ENCODE peak calls at places on chromosome 20, in seven cellular contexts. One of them, this sample, is unnamed.

GRCh38 chr20:20215976-20216727 is 151.8 kb upstream of the INSM1 start:
- DNase-seq in testis: no peak
- DNase-seq in spleen: no peak
- DNase-seq in fibroblast of villous mesenchyme: no peak
- DNase-seq in heart left ventricle: peak; percentile 80
- DNase-seq in AG09319: no peak
- DNase-seq in ascending aorta: no peak
- DNase-seq in this sample: no peak

GRCh38 chr20:59082077-59082740 is 39.6 kb upstream of the PRELID3B start:
- DNase-seq in testis: no peak
- DNase-seq in spleen: no peak
- DNase-seq in fibroblast of villous mesenchyme: no peak
- DNase-seq in heart left ventricle: no peak
- DNase-seq in AG09319: no peak
- DNase-seq in ascending aorta: no peak
- DNase-seq in this sample: no peak

GRCh38 chr20:10771435-10772140 is 97.8 kb upstream of the JAG1 start:
- DNase-seq in testis: no peak
- DNase-seq in spleen: no peak
- DNase-seq in fibroblast of villous mesenchyme: no peak
- DNase-seq in heart left ventricle: no peak
- DNase-seq in AG09319: no peak
- DNase-seq in ascending aorta: no peak
- DNase-seq in this sample: no peak

GRCh38 chr20:41047279-41047974 is 18.8 kb downstream of the TOP1 start:
- DNase-seq in testis: no peak
- DNase-seq in spleen: no peak
- DNase-seq in fibroblast of villous mesenchyme: no peak
- DNase-seq in heart left ventricle: no peak
- DNase-seq in AG09319: no peak
- DNase-seq in ascending aorta: no peak
- DNase-seq in this sample: no peak

GRCh38 chr20:35093245-35093884 is 758 bp upstream of the TRPC4AP start:
- DNase-seq in testis: no peak
- DNase-seq in spleen: no peak
- DNase-seq in fibroblast of villous mesenchyme: peak; percentile 82
- DNase-seq in heart left ventricle: no peak
- DNase-seq in AG09319: no peak
- DNase-seq in ascending aorta: no peak
- DNase-seq in this sample: no peak

GRCh38 chr20:4625687-4626086 is 96.0 kb upstream of the PRND start:
- DNase-seq in testis: no peak
- DNase-seq in spleen: no peak
- DNase-seq in fibroblast of villous mesenchyme: no peak
- DNase-seq in heart left ventricle: no peak
- DNase-seq in AG09319: no peak
- DNase-seq in ascending aorta: no peak
- DNase-seq in this sample: no peak

GRCh38 chr20:50399917-50400704 is 110.1 kb upstream of the PTPN1 start:
- DNase-seq in testis: no peak
- DNase-seq in spleen: no peak
- DNase-seq in fibroblast of villous mesenchyme: no peak
- DNase-seq in heart left ventricle: no peak
- DNase-seq in AG09319: no peak
- DNase-seq in ascending aorta: no peak
- DNase-seq in this sample: no peak

GRCh38 chr20:47099749-47100515 is 205.3 kb downstream of the EYA2 start:
- DNase-seq in testis: peak; percentile 28
- DNase-seq in spleen: no peak
- DNase-seq in fibroblast of villous mesenchyme: peak; percentile 60
- DNase-seq in heart left ventricle: peak; percentile 58
- DNase-seq in AG09319: peak; percentile 11
- DNase-seq in ascending aorta: no peak
- DNase-seq in this sample: no peak

GRCh38 chr20:10603971-10604864 is 69.6 kb downstream of the JAG1 start:
- DNase-seq in testis: peak; percentile 39
- DNase-seq in spleen: no peak
- DNase-seq in fibroblast of villous mesenchyme: peak; percentile 94
- DNase-seq in heart left ventricle: peak; percentile 71
- DNase-seq in AG09319: peak; percentile 62
- DNase-seq in ascending aorta: peak; percentile 39
- DNase-seq in this sample: peak; percentile 31

GRCh38 chr20:46204594-46205205 is 86.6 kb downstream of the CD40 start:
- DNase-seq in testis: peak; percentile 60
- DNase-seq in spleen: no peak
- DNase-seq in fibroblast of villous mesenchyme: no peak
- DNase-seq in heart left ventricle: no peak
- DNase-seq in AG09319: no peak
- DNase-seq in ascending aorta: no peak
- DNase-seq in this sample: no peak

GRCh38 chr20:9996944-9997343 is 37.8 kb upstream of the ANKEF1 start:
- DNase-seq in testis: no peak
- DNase-seq in spleen: no peak
- DNase-seq in fibroblast of villous mesenchyme: no peak
- DNase-seq in heart left ventricle: no peak
- DNase-seq in AG09319: no peak
- DNase-seq in ascending aorta: no peak
- DNase-seq in this sample: no peak

GRCh38 chr20:57772349-57772964 is 62.6 kb upstream of the PMEPA1 start:
- DNase-seq in testis: no peak
- DNase-seq in spleen: no peak
- DNase-seq in fibroblast of villous mesenchyme: peak; percentile 58
- DNase-seq in heart left ventricle: no peak
- DNase-seq in AG09319: peak; percentile 23
- DNase-seq in ascending aorta: no peak
- DNase-seq in this sample: no peak

GRCh38 chr20:35611482-35611881 is 4.1 kb upstream of the SPAG4 start:
- DNase-seq in testis: no peak
- DNase-seq in spleen: no peak
- DNase-seq in fibroblast of villous mesenchyme: no peak
- DNase-seq in heart left ventricle: no peak
- DNase-seq in AG09319: no peak
- DNase-seq in ascending aorta: no peak
- DNase-seq in this sample: no peak

GRCh38 chr20:48295445-48295903 is 510.2 kb upstream of the SULF2 start:
- DNase-seq in testis: no peak
- DNase-seq in spleen: no peak
- DNase-seq in fibroblast of villous mesenchyme: peak; percentile 94
- DNase-seq in heart left ventricle: no peak
- DNase-seq in AG09319: peak; percentile 80
- DNase-seq in ascending aorta: no peak
- DNase-seq in this sample: no peak

GRCh38 chr20:45235995-45236394 is 14.8 kb downstream of the SEMG2 start:
- DNase-seq in testis: peak; percentile 23
- DNase-seq in spleen: no peak
- DNase-seq in fibroblast of villous mesenchyme: no peak
- DNase-seq in heart left ventricle: no peak
- DNase-seq in AG09319: no peak
- DNase-seq in ascending aorta: no peak
- DNase-seq in this sample: no peak

GRCh38 chr20:57667924-57668782 is 41.7 kb downstream of the PMEPA1 start:
- DNase-seq in testis: no peak
- DNase-seq in spleen: no peak
- DNase-seq in fibroblast of villous mesenchyme: no peak
- DNase-seq in heart left ventricle: peak; percentile 25
- DNase-seq in AG09319: no peak
- DNase-seq in ascending aorta: no peak
- DNase-seq in this sample: no peak

GRCh38 chr20:6711950-6712634 is 55.4 kb upstream of the BMP2 start:
- DNase-seq in testis: no peak
- DNase-seq in spleen: no peak
- DNase-seq in fibroblast of villous mesenchyme: no peak
- DNase-seq in heart left ventricle: no peak
- DNase-seq in AG09319: no peak
- DNase-seq in ascending aorta: no peak
- DNase-seq in this sample: no peak

GRCh38 chr20:33724439-33725094 is 4.5 kb upstream of the PXMP4 start:
- DNase-seq in testis: no peak
- DNase-seq in spleen: no peak
- DNase-seq in fibroblast of villous mesenchyme: peak; percentile 21
- DNase-seq in heart left ventricle: no peak
- DNase-seq in AG09319: no peak
- DNase-seq in ascending aorta: no peak
- DNase-seq in this sample: no peak

GRCh38 chr20:59564943-59565342 is 39.4 kb upstream of the PHACTR3 start:
- DNase-seq in testis: no peak
- DNase-seq in spleen: no peak
- DNase-seq in fibroblast of villous mesenchyme: no peak
- DNase-seq in heart left ventricle: no peak
- DNase-seq in AG09319: no peak
- DNase-seq in ascending aorta: no peak
- DNase-seq in this sample: no peak

GRCh38 chr20:35341366-35342028 is 49.3 kb upstream of the FAM83C start:
- DNase-seq in testis: no peak
- DNase-seq in spleen: no peak
- DNase-seq in fibroblast of villous mesenchyme: no peak
- DNase-seq in heart left ventricle: no peak
- DNase-seq in AG09319: no peak
- DNase-seq in ascending aorta: no peak
- DNase-seq in this sample: no peak

GRCh38 chr20:35398660-35399144 is 13.1 kb downstream of the UQCC1 start:
- DNase-seq in testis: no peak
- DNase-seq in spleen: no peak
- DNase-seq in fibroblast of villous mesenchyme: peak; percentile 55
- DNase-seq in heart left ventricle: no peak
- DNase-seq in AG09319: peak; percentile 67
- DNase-seq in ascending aorta: no peak
- DNase-seq in this sample: no peak

GRCh38 chr20:64069614-64070243 is 6.7 kb downstream of the TCEA2 start:
- DNase-seq in testis: peak; percentile 37
- DNase-seq in spleen: peak; percentile 85
- DNase-seq in fibroblast of villous mesenchyme: no peak
- DNase-seq in heart left ventricle: no peak
- DNase-seq in AG09319: no peak
- DNase-seq in ascending aorta: no peak
- DNase-seq in this sample: peak; percentile 61
- TF ChIP-seq CTCF in testis: no peak
- TF ChIP-seq CTCF in spleen: peak; percentile 85
- TF ChIP-seq CTCF in fibroblast of villous mesenchyme: peak; percentile 72
- TF ChIP-seq CTCF in heart left ventricle: peak; percentile 67
- TF ChIP-seq CTCF in AG09319: peak; percentile 65
- TF ChIP-seq CTCF in ascending aorta: peak; percentile 54
- TF ChIP-seq CTCF in this sample: peak; percentile 80

GRCh38 chr20:37994512-37994911 is 38.7 kb downstream of the TTI1 start:
- DNase-seq in testis: no peak
- DNase-seq in spleen: no peak
- DNase-seq in fibroblast of villous mesenchyme: peak; percentile 57
- DNase-seq in heart left ventricle: no peak
- DNase-seq in AG09319: no peak
- DNase-seq in ascending aorta: no peak
- DNase-seq in this sample: no peak

GRCh38 chr20:37991506-37992302 is 41.6 kb downstream of the TTI1 start:
- DNase-seq in testis: no peak
- DNase-seq in spleen: no peak
- DNase-seq in fibroblast of villous mesenchyme: no peak
- DNase-seq in heart left ventricle: no peak
- DNase-seq in AG09319: no peak
- DNase-seq in ascending aorta: no peak
- DNase-seq in this sample: no peak

GRCh38 chr20:37990571-37991151 is 42.6 kb downstream of the TTI1 start:
- DNase-seq in testis: peak; percentile 56
- DNase-seq in spleen: peak; percentile 86
- DNase-seq in fibroblast of villous mesenchyme: peak; percentile 79
- DNase-seq in heart left ventricle: peak; percentile 87
- DNase-seq in AG09319: no peak
- DNase-seq in ascending aorta: no peak
- DNase-seq in this sample: no peak

GRCh38 chr20:37995856-37996625 is 37.2 kb downstream of the TTI1 start:
- DNase-seq in testis: no peak
- DNase-seq in spleen: no peak
- DNase-seq in fibroblast of villous mesenchyme: no peak
- DNase-seq in heart left ventricle: no peak
- DNase-seq in AG09319: no peak
- DNase-seq in ascending aorta: no peak
- DNase-seq in this sample: no peak

GRCh38 chr20:37992802-37993538 is 40.3 kb downstream of the TTI1 start:
- DNase-seq in testis: peak; percentile 58
- DNase-seq in spleen: no peak
- DNase-seq in fibroblast of villous mesenchyme: peak; percentile 87
- DNase-seq in heart left ventricle: peak; percentile 74
- DNase-seq in AG09319: peak; percentile 90
- DNase-seq in ascending aorta: no peak
- DNase-seq in this sample: no peak
- TF ChIP-seq CTCF in testis: no peak
- TF ChIP-seq CTCF in spleen: peak; percentile 72
- TF ChIP-seq CTCF in fibroblast of villous mesenchyme: peak; percentile 56
- TF ChIP-seq CTCF in heart left ventricle: peak; percentile 62
- TF ChIP-seq CTCF in AG09319: peak; percentile 49
- TF ChIP-seq CTCF in ascending aorta: peak; percentile 59
- TF ChIP-seq CTCF in this sample: peak; percentile 80

GRCh38 chr20:62694106-62694505 is 14.5 kb upstream of the NTSR1 start:
- DNase-seq in testis: no peak
- DNase-seq in spleen: no peak
- DNase-seq in fibroblast of villous mesenchyme: no peak
- DNase-seq in heart left ventricle: no peak
- DNase-seq in AG09319: no peak
- DNase-seq in ascending aorta: no peak
- DNase-seq in this sample: no peak

GRCh38 chr20:62692176-62692575 is 16.5 kb upstream of the NTSR1 start:
- DNase-seq in testis: no peak
- DNase-seq in spleen: no peak
- DNase-seq in fibroblast of villous mesenchyme: no peak
- DNase-seq in heart left ventricle: no peak
- DNase-seq in AG09319: no peak
- DNase-seq in ascending aorta: no peak
- DNase-seq in this sample: no peak

GRCh38 chr20:62691485-62691884 is 17.2 kb upstream of the NTSR1 start:
- DNase-seq in testis: no peak
- DNase-seq in spleen: no peak
- DNase-seq in fibroblast of villous mesenchyme: no peak
- DNase-seq in heart left ventricle: no peak
- DNase-seq in AG09319: no peak
- DNase-seq in ascending aorta: no peak
- DNase-seq in this sample: no peak

GRCh38 chr20:62694868-62695267 is 13.8 kb upstream of the NTSR1 start:
- DNase-seq in testis: no peak
- DNase-seq in spleen: no peak
- DNase-seq in fibroblast of villous mesenchyme: no peak
- DNase-seq in heart left ventricle: no peak
- DNase-seq in AG09319: no peak
- DNase-seq in ascending aorta: no peak
- DNase-seq in this sample: no peak

DNA sequence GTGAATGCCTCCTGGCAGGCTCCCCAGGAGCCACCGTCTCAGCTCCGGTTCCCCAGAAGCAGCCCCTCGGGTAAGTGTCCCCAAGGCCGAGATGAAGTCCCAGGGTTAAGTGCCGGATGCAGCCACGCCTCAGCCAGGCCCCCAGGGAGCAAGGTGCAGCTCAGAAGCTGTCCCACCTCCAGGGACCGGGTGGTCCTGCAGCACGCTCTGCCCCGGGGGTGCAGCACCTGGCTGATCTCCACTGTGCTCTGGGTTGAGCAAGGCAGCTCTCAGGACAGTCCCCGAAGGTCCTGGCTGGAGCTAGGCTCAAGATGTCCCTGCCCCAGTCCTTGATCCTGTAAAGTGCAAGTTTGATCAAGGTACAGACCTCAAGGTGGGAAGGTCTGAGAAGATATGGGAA is 15.1 kb upstream of the NTSR1 start:
- DNase-seq in testis: no peak
- DNase-seq in spleen: no peak
- DNase-seq in fibroblast of villous mesenchyme: no peak
- DNase-seq in heart left ventricle: no peak
- DNase-seq in AG09319: no peak
- DNase-seq in ascending aorta: no peak
- DNase-seq in this sample: no peak
- TF ChIP-seq CTCF in testis: no peak
- TF ChIP-seq CTCF in spleen: no peak
- TF ChIP-seq CTCF in fibroblast of villous mesenchyme: no peak
- TF ChIP-seq CTCF in heart left ventricle: no peak
- TF ChIP-seq CTCF in AG09319: no peak
- TF ChIP-seq CTCF in ascending aorta: no peak
- TF ChIP-seq CTCF in this sample: no peak

GRCh38 chr20:63957004-63957689 is 931 bp upstream of the UCKL1 start:
- DNase-seq in testis: peak; percentile 77
- DNase-seq in spleen: peak; percentile 92
- DNase-seq in fibroblast of villous mesenchyme: peak; percentile 52
- DNase-seq in heart left ventricle: peak; percentile 78
- DNase-seq in AG09319: no peak
- DNase-seq in ascending aorta: no peak
- DNase-seq in this sample: peak; percentile 45
- TF ChIP-seq CTCF in testis: no peak
- TF ChIP-seq CTCF in spleen: peak; percentile 27
- TF ChIP-seq CTCF in fibroblast of villous mesenchyme: peak; percentile 17
- TF ChIP-seq CTCF in heart left ventricle: no peak
- TF ChIP-seq CTCF in AG09319: peak; percentile 2
- TF ChIP-seq CTCF in ascending aorta: peak; percentile 32
- TF ChIP-seq CTCF in this sample: no peak

This sample was measured in neural crest cell.